ENCODE peak calls at places on chromosomes 6 and 20, in nine cellular contexts. K, J, X, M, R, D, A, B and Q are unnamed samples.

GRCh38 chr6:130964289-130964688 is 98.8 kb downstream of the EPB41L2 start:
- DNase-seq in R (no peak), X (no peak), B (no peak), K (no peak), A (no peak), J (no peak), D (no peak), M (no peak), Q (no peak)

GRCh38 chr20:21702553-21703467 is 2.7 kb upstream of the PAX1 start:
- DNase-seq in M (peak), K (no peak), B (peak), D (peak), A (peak), R (peak), X (peak), J (no peak), Q (peak)

GRCh38 chr6:15897063-15897934 is 231.6 kb upstream of the MYLIP start:
- DNase-seq in A (peak), D (peak), R (peak), K (peak), X (peak), B (peak), J (no peak), M (no peak), Q (peak)

GRCh38 chr6:158923801-158924498 is 76.1 kb downstream of the RSPH3 start:
- DNase-seq in M (no peak), K (no peak), X (no peak), B (no peak), A (no peak), D (no peak), R (no peak), J (no peak), Q (no peak)

GRCh38 chr20:53283011-53283410 is 310.6 kb downstream of the ZNF217 start:
- DNase-seq in R (no peak), K (no peak), D (no peak), A (no peak), X (no peak), J (no peak), M (no peak), B (no peak), Q (no peak)

GRCh38 chr6:144077881-144078280 is 17.5 kb downstream of the SF3B5 start:
- DNase-seq in D (no peak), B (no peak), A (no peak), M (no peak), R (no peak), K (no peak), X (no peak), J (no peak), Q (no peak)

GRCh38 chr20:50110141-50111047 is 2.6 kb downstream of the UBE2V1 start:
- DNase-seq in R (peak), D (peak), A (peak), X (no peak), J (peak), B (no peak), K (no peak), M (no peak), Q (peak)

GRCh38 chr6:43123691-43124314 is 47.3 kb upstream of the SRF start:
- DNase-seq in D (no peak), A (no peak), M (no peak), K (no peak), B (no peak), J (no peak), X (no peak), R (no peak), Q (no peak)

GRCh38 chr20:56554869-56555268 is 21.8 kb downstream of the FAM209B start:
- DNase-seq in K (no peak), D (peak), M (no peak), B (peak), A (peak), R (peak), J (no peak), X (peak), Q (peak)

GRCh38 chr6:111610548-111611172 is 5.0 kb upstream of the TRAF3IP2 start:
- DNase-seq in B (no peak), J (no peak), X (no peak), D (no peak), R (peak), A (no peak), K (no peak), M (no peak), Q (no peak)

GRCh38 chr20:44959082-44959895 is 908 bp downstream of the TOMM34 start:
- DNase-seq in D (no peak), A (peak), B (peak), K (no peak), X (peak), J (peak), R (peak), M (no peak), Q (peak)

GRCh38 chr6:145034664-145035063 is 700.7 kb downstream of the EPM2A start:
- DNase-seq in A (no peak), B (no peak), K (no peak), M (no peak), X (no peak), J (no peak), D (no peak), R (no peak), Q (peak)

GRCh38 chr20:45059022-45059728 is 41.8 kb downstream of the KCNS1 start:
- DNase-seq in D (no peak), K (no peak), B (no peak), A (peak), R (no peak), X (no peak), M (no peak), J (no peak), Q (peak)

GRCh38 chr6:48990746-48991145 is 472.3 kb downstream of the MMUT start:
- DNase-seq in A (no peak), R (no peak), B (no peak), D (no peak), K (no peak), M (no peak), X (no peak), J (no peak), Q (no peak)

GRCh38 chr6:45254242-45254641 is 73.9 kb upstream of the RUNX2 start:
- DNase-seq in B (no peak), J (no peak), D (no peak), M (no peak), A (no peak), K (no peak), R (no peak), X (no peak), Q (no peak)

GRCh38 chr6:40946738-40947301 is 92.2 kb downstream of the UNC5CL start:
- DNase-seq in R (no peak), M (no peak), B (no peak), X (no peak), K (no peak), A (no peak), J (no peak), D (no peak), Q (no peak)

GRCh38 chr20:38286586-38287502 is 17.1 kb upstream of the BPI start:
- DNase-seq in K (no peak), M (no peak), D (no peak), A (no peak), J (no peak), B (no peak), R (no peak), X (peak), Q (no peak)

GRCh38 chr6:43339168-43339567 is 30.3 kb downstream of the ZNF318 start:
- DNase-seq in R (no peak), B (no peak), K (no peak), M (no peak), J (no peak), X (no peak), D (no peak), A (no peak), Q (no peak)

GRCh38 chr20:36145877-36146707 is 8.4 kb upstream of the EPB41L1 start:
- DNase-seq in D (no peak), R (no peak), J (no peak), K (no peak), B (no peak), M (no peak), A (no peak), X (peak), Q (no peak)

GRCh38 chr20:2244523-2244922 is 51.3 kb upstream of the TGM3 start:
- DNase-seq in A (no peak), D (no peak), J (no peak), X (no peak), B (no peak), R (no peak), K (no peak), M (no peak), Q (no peak)

GRCh38 chr6:14642106-14642505 is 524.5 kb downstream of the CD83 start:
- DNase-seq in R (no peak), D (no peak), B (no peak), A (no peak), J (no peak), X (no peak), K (no peak), M (no peak), Q (no peak)

GRCh38 chr6:14638932-14639875 is 521.6 kb downstream of the CD83 start:
- DNase-seq in M (no peak), D (no peak), X (peak), R (peak), B (no peak), J (no peak), K (peak), A (no peak), Q (peak)

GRCh38 chr6:14641401-14641800 is 523.8 kb downstream of the CD83 start:
- DNase-seq in M (no peak), J (no peak), K (no peak), A (no peak), R (no peak), D (no peak), X (no peak), B (no peak), Q (no peak)

GRCh38 chr6:14639983-14640599 is 522.5 kb downstream of the CD83 start:
- DNase-seq in D (no peak), A (no peak), J (no peak), M (no peak), R (no peak), K (no peak), X (no peak), B (no peak), Q (no peak)

GRCh38 chr6:14640631-14641030 is 523.1 kb downstream of the CD83 start:
- DNase-seq in D (no peak), R (no peak), X (no peak), J (no peak), A (no peak), B (no peak), K (no peak), M (no peak), Q (no peak)
- H3K4me3 ChIP-seq in D (no peak), R (no peak), X (no peak), J (no peak), A (no peak), B (no peak), K (no peak), M (no peak), Q (no peak)

GRCh38 chr6:579339-579738 is 77.6 kb downstream of the HUS1B start:
- DNase-seq in B (no peak), K (no peak), A (no peak), M (no peak), X (no peak), D (no peak), R (peak), J (no peak), Q (peak)
- TF ChIP-seq CTCF in B (no peak), K (no peak), A (peak), M (no peak), X (no peak), D (no peak), R (peak), J (no peak), Q (peak)

GRCh38 chr6:8710668-8711431 is 275.5 kb upstream of the SLC35B3 start:
- DNase-seq in D (no peak), A (no peak), R (no peak), X (no peak), M (no peak), B (no peak), J (no peak), K (no peak), Q (no peak)

GRCh38 chr6:8703059-8703458 is 267.7 kb upstream of the SLC35B3 start:
- DNase-seq in B (no peak), X (no peak), J (no peak), K (no peak), R (no peak), D (no peak), A (no peak), M (no peak), Q (no peak)

GRCh38 chr6:8705435-8706020 is 270.2 kb upstream of the SLC35B3 start:
- DNase-seq in M (no peak), J (no peak), X (no peak), A (no peak), D (peak), K (no peak), R (no peak), B (no peak), Q (no peak)

GRCh38 chr6:8707369-8707768 is 272.0 kb upstream of the SLC35B3 start:
- DNase-seq in A (no peak), K (no peak), B (no peak), M (no peak), J (no peak), X (no peak), R (no peak), D (no peak), Q (no peak)

DNA sequence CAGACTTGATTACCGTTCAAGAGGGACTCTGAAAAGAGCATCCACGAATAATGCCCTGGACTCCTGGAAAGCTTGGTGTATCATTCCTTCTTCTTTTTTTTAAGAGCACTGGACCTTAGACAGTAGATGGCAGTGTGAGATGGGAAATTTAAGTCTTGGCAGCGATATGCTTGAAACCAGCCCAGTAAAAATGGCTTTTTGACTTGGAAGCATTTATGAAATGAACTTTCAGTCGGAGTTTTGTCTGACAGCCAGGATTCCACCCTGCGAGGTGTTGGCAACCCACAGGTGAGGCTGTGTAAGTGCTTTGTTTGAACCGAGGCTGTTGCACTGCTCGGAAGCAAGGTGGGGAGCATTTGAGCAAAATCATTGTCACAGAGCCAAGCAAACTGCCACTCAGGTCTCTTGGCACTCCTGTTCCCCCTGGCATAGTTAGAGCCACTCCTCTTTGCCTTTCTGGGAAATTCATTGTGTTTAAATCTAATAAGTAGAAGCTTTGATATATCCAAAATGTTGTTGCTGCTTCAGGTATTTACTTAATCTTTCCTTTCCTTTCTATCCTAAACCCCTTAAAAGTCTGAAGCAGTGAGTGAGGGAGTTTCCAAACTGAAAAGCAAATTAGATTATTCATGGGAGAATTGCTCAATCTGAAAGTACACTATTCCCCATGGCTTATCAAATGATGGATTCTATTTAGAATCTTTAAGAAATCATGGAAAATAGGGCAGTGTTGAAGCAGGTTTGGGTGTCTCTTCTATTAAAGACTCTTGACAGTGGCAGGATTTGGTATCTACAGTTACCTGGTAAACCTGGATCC is 272.8 kb upstream of the SLC35B3 start:
- DNase-seq in X (no peak), K (no peak), R (peak), A (peak), B (no peak), J (no peak), D (peak), M (peak), Q (peak)
- H3K4me3 ChIP-seq in X (peak), K (peak), R (no peak), A (no peak), B (no peak), J (no peak), D (no peak), M (peak), Q (no peak)

GRCh38 chr6:8102122-8102958 is at the start of gene EEF1E1:
- DNase-seq in D (peak), K (peak), M (peak), B (peak), X (peak), A (peak), J (peak), R (peak), Q (peak)
- TF ChIP-seq CTCF in D (no peak), K (no peak), M (no peak), B (no peak), X (no peak), A (peak), J (no peak), R (no peak), Q (no peak)